ENCODE peak calls at places on chromosomes 4 and X, in five cellular contexts. U is K562, N is HepG2, A is SK-N-SH, E is IMR-90. X is an unnamed sample.

GRCh38 chrX:1493877-1494510 is 41.3 kb upstream of the ASMTL start:
- DNase-seq in U (no peak), N (no peak), A (no peak), E (no peak), X (no peak)

GRCh38 chr4:21888195-21888976 is 60.2 kb downstream of the KCNIP4 start:
- DNase-seq in U (no peak), N (no peak), A (no peak), E (peak), X (peak)

GRCh38 chrX:42499620-42500019 is 278.3 kb downstream of the PPP1R2C start:
- DNase-seq in U (no peak), N (no peak), A (no peak), E (no peak), X (no peak)

GRCh38 chrX:101744085-101744484 is 84.4 kb upstream of the ARMCX2 start:
- DNase-seq in U (no peak), N (no peak), A (no peak), E (no peak), X (no peak)

GRCh38 chr4:6573986-6574746 is 823 bp upstream of the MAN2B2 start:
- DNase-seq in U (no peak), N (no peak), A (no peak), E (no peak), X (no peak)

GRCh38 chr4:100742045-100742444 is 224.2 kb upstream of the EMCN start:
- DNase-seq in U (no peak), N (peak), A (peak), E (peak), X (peak)

GRCh38 chrX:47321386-47321785 is 49.0 kb upstream of the ZNF157 start:
- DNase-seq in U (peak), N (no peak), A (no peak), E (peak), X (peak)

GRCh38 chr4:1367936-1368289 is 20.9 kb downstream of the UVSSA start:
- DNase-seq in U (no peak), N (no peak), A (no peak), E (no peak), X (no peak)

GRCh38 chr4:24137596-24137962 is 247.7 kb upstream of the PPARGC1A start:
- DNase-seq in U (no peak), N (peak), A (no peak), E (no peak), X (no peak)

GRCh38 chrX:39677987-39678840 is 419.5 kb downstream of the BCOR start:
- DNase-seq in U (no peak), N (no peak), A (no peak), E (no peak), X (no peak)

GRCh38 chr4:11424896-11425295 is 3.8 kb downstream of the HS3ST1 start:
- DNase-seq in U (no peak), N (no peak), A (no peak), E (no peak), X (no peak)

GRCh38 chr4:113397114-113397701 is 347.8 kb downstream of the ANK2 start:
- DNase-seq in U (no peak), N (no peak), A (no peak), E (peak), X (no peak)

GRCh38 chr4:163863082-163863481 is 368.6 kb downstream of the TMA16 start:
- DNase-seq in U (no peak), N (no peak), A (no peak), E (no peak), X (no peak)

GRCh38 chr4:65918217-65918616 is 247.9 kb upstream of the EPHA5 start:
- DNase-seq in U (no peak), N (no peak), A (no peak), E (no peak), X (no peak)

GRCh38 chrX:47215291-47215900 is 3.1 kb upstream of the CDK16 start:
- DNase-seq in U (no peak), N (no peak), A (no peak), E (no peak), X (no peak)

GRCh38 chr4:122764071-122764807 is 31.7 kb downstream of the BBS12 start:
- DNase-seq in U (no peak), N (no peak), A (no peak), E (peak), X (no peak)

DNA sequence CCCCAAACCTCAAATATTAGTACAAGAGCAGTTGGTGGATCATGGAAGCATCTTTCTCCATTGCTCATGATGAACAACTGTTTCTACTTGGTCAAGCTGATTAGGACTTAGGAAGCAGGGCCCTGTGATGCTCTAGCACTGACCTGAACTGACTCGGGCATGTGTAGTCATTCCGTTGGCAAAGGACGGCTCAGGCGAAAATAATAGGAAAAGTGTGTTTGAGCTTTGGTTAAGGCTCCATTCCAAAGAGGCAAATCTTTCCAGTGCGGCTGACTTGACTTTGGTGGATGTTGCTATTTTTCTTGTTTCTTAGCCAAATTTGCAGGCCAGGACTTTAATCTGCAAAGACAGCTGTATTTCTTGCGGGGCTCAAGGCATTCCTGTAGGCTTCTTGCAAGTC is 39.5 kb downstream of the ZNF518B start:
- DNase-seq in U (no peak), N (no peak), A (no peak), E (no peak), X (no peak)
- TF ChIP-seq RFX5 in U (no peak), N (no peak), A (no peak), E (no peak), X (no peak)

GRCh38 chrX:13837290-13837745 is 20.4 kb upstream of the GPM6B start:
- DNase-seq in U (no peak), N (no peak), A (no peak), E (no peak), X (no peak)
- TF ChIP-seq RFX5 in U (no peak), N (no peak), A (no peak), E (no peak), X (no peak)

DNA sequence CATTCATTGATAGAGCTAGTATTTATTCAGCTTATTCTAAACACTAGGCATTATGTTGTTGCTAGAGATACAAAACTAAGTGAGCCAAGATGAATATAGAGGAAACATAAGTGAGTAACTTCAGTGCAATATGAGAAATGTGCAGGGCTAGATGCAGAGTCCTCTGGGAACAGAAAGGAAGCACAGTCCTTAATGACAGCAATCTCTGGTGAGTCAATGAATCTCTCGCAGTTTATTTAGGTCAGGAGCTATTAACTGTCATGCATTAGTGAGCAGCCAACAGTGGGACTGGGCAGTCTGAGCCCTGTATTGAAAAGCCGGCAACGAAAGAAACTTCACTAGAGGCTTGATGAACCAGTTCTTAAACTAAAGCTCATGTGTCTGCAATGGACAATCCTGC is 598.1 kb upstream of the MAGEB2 start:
- DNase-seq in U (no peak), N (no peak), A (no peak), E (peak), X (no peak)
- TF ChIP-seq RFX5 in U (no peak), N (no peak), A (no peak), E (no peak), X (no peak)

GRCh38 chr4:3267576-3268394 is 18.8 kb downstream of the MSANTD1 start:
- DNase-seq in U (no peak), N (no peak), A (no peak), E (no peak), X (no peak)
- TF ChIP-seq RFX5 in U (no peak), N (no peak), A (no peak), E (no peak), X (no peak)

DNA sequence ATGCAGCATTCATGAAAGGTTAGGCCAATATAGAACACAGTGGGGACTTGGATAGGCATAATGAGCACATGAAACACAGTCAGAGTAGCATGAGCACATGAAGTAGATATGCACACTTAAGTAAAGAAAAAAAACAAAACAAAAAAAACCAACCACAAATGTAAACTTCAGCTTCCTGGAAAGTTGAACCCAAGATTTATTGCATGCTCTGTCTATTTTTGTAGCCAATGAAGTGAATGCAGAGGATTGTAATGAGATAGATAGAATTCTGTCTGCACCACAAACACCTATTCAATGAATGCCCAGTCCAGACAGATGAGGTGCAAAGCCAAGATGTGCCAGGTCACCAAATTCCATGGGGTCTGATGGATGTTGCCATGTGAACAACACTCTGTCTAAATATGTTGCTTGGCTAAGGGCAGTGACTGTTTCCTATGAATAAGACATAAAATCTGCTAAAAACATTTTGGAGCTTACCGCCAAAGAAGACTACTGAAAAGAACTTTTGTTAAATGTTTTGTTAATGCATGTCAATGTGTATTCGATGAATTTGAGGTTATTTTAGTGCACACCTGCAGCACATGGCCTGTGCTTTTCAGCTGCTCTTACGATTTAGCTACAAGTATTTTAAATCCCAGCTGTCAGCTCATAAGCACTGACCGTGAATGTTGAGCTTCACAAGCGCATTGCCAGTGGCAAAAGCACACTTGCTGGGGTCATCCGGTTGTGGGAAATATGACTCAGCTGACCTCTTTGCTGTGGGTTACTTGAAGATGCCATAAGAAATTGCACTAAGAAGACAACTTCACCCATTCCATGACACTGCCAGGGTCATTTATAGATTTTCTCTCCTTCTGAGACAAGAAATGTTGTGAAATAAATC is 374.8 kb upstream of the GNPDA2 start:
- DNase-seq in U (no peak), N (no peak), A (no peak), E (no peak), X (no peak)
- TF ChIP-seq RFX5 in U (no peak), N (no peak), A (no peak), E (no peak), X (no peak)

DNA sequence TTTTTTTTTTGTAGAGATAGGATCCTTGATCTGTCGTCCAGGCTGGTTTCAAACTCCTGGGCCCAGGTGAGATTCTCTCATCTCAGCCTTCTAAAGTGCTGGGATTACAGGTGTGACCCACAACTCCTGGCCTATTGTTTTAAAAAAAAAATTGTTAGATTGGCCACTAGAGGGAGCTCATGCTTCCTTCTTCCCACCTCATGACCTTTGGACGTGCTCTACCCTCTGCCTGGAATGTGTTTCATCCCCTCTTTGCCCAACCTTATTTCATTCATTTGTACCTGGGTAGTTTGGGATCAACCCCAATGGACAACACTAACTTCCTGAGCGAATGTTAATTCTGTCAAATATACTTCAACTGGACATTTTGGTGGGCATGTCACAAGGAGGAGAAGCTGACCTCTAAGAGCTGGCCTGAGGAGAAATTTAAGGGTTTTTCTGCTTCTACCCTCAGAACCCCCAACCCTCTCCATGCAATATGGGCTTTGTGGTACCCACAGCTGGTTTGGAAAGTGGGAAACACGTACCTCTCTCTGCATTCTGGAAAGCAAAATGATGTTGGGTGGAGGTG is 6.4 kb downstream of the PPEF2 start:
- DNase-seq in U (peak), N (peak), A (peak), E (peak), X (peak)
- TF ChIP-seq RFX5 in U (no peak), N (no peak), A (no peak), E (no peak), X (no peak)

DNA sequence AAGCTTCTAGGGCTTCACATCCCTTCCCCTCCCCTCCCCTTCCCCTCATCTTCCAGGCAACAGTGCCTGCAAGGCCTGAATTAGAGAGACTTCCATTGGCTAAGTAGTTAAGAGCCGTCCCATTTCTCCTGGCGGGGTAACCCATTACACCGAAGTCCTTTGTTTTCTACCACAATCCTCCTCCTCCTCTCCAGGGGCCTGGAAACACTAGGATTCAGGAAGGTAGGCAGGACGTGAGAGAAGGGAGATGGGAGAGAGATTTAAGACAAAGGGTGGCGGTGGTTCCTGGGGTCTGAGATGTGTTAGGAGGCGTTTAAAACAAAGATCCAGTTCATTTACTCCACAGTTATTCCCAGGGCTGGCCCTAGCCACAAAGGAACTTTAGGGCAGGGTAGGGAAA is 28.0 kb downstream of the NYX start:
- DNase-seq in U (no peak), N (no peak), A (no peak), E (no peak), X (no peak)
- TF ChIP-seq RFX5 in U (no peak), N (no peak), A (no peak), E (no peak), X (no peak)

DNA sequence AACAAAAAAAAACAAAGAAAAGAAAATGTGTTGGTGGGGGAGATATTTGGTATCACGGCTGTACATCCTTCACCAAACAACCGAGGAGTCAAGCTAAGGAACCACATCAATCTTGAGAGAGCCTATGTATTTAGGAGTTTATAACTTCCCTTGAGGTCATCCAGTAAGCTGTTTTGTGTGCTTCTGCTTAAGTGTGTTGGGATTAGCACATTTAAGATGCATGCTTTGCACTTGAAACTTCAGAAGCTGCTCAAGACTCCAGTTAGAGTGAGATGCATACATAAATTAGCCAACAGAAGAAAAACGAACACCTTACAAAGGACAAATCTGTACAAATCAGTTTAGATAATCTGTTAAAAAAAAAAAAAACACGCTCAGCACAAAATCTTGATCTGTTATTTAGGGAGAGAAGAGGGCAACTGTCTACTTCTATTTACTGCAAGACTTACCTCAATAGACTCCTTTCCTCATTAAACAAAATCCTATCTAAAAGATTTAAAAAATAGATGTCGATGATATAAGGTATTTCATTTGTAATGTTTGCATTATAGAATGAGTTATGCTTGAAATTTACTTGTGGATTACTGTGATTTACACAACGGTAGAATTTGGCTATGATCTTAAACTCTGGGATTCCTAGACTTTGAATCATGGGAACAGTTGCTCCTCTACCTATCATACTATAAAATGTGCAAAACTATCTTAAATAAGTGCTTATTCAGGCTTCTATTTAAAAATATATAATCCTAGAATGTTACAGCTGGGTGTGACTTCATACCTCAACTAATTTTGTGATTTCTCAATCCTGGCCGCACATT is 53.8 kb upstream of the NAP1L5 start:
- DNase-seq in U (no peak), N (no peak), A (no peak), E (peak), X (peak)
- TF ChIP-seq RFX5 in U (no peak), N (no peak), A (no peak), E (no peak), X (no peak)